ENCODE peak calls at places on chromosomes 1 and 21, in ten cellular contexts. I is HFFc6; Z is cardiac fibroblast; V is activated CD8-positive, alpha-beta T cell treated with anti-CD3 and anti-CD28 coated beads for 36 hours; U is DND-41; C is lower lobe of right lung; R is HFF-Myc; J is Calu3; O is kidney epithelial cell; K is AG09309. Y is an unnamed sample.

GRCh38 chr1:16618719-16619118 is 5.4 kb upstream of the NBPF1 start:
- DNase-seq in U (no peak), I (no peak), V (no peak), O (no peak), C (peak), K (no peak), R (no peak), Z (no peak), J (no peak), Y (peak)

GRCh38 chr21:38306833-38307232 is 50.0 kb downstream of the KCNJ15 start:
- DNase-seq in V (no peak), I (peak), Z (peak), O (no peak), J (no peak), U (no peak), C (no peak), R (peak), K (peak), Y (no peak)

GRCh38 chr1:15949453-15950245 is 26.3 kb downstream of the ZBTB17 start:
- DNase-seq in J (no peak), I (peak), V (peak), C (peak), R (peak), O (peak), Z (peak), U (no peak), K (peak), Y (peak)

GRCh38 chr1:156868341-156868740 is 7.7 kb downstream of the NTRK1 start:
- DNase-seq in I (no peak), V (no peak), U (no peak), C (no peak), J (no peak), O (no peak), Z (no peak), R (no peak), K (no peak), Y (no peak)

GRCh38 chr21:41897047-41897669 is 18.0 kb upstream of the PRDM15 start:
- DNase-seq in V (no peak), C (no peak), R (no peak), J (no peak), I (no peak), U (no peak), Z (no peak), O (no peak), K (no peak), Y (no peak)

GRCh38 chr1:39335278-39335677 is 130.8 kb downstream of the MACF1 start:
- DNase-seq in I (no peak), O (no peak), C (no peak), R (no peak), U (no peak), J (no peak), Z (no peak), V (no peak), K (no peak), Y (no peak)

GRCh38 chr21:30769724-30770431 is 14.7 kb upstream of the KRTAP21-1 start:
- DNase-seq in J (no peak), C (no peak), Z (no peak), V (no peak), U (no peak), I (no peak), K (no peak), R (no peak), O (no peak), Y (no peak)

GRCh38 chr1:160608057-160608456 is 28.8 kb upstream of the CD84 start:
- DNase-seq in O (no peak), K (no peak), R (no peak), I (no peak), V (no peak), C (no peak), Z (no peak), J (no peak), U (no peak), Y (no peak)

GRCh38 chr1:214331827-214332423 is 51.0 kb downstream of the SMYD2 start:
- DNase-seq in K (no peak), J (peak), C (no peak), Z (peak), U (peak), R (no peak), O (no peak), I (peak), V (peak), Y (peak)

GRCh38 chr21:20968391-20968790 is 29.8 kb upstream of the NCAM2 start:
- DNase-seq in V (no peak), C (no peak), J (no peak), R (no peak), U (no peak), I (no peak), O (no peak), Z (no peak), K (no peak), Y (no peak)

GRCh38 chr1:52665173-52666020 is 32.4 kb downstream of the SHISAL2A start:
- DNase-seq in C (no peak), U (no peak), K (no peak), O (no peak), Z (no peak), V (no peak), I (no peak), J (no peak), R (no peak), Y (no peak)

GRCh38 chr1:205293350-205294074 is 28.0 kb downstream of the NUAK2 start:
- DNase-seq in J (no peak), V (no peak), U (no peak), R (no peak), I (peak), Z (no peak), O (no peak), K (no peak), C (no peak), Y (no peak)

GRCh38 chr1:190179817-190180216 is 297.8 kb downstream of the BRINP3 start:
- DNase-seq in O (no peak), R (no peak), K (no peak), C (no peak), I (no peak), J (no peak), V (no peak), U (no peak), Z (peak), Y (no peak)

GRCh38 chr1:221308534-221309511 is 429.6 kb downstream of the HLX start:
- DNase-seq in K (no peak), C (no peak), J (no peak), Z (no peak), I (no peak), R (no peak), V (no peak), O (no peak), U (no peak), Y (no peak)

GRCh38 chr1:110152133-110152785 is 2.0 kb downstream of the SLC6A17 start:
- DNase-seq in O (no peak), K (no peak), V (no peak), I (peak), Z (no peak), U (no peak), C (no peak), R (peak), J (no peak), Y (no peak)

GRCh38 chr1:110153407-110153950 is 3.2 kb downstream of the SLC6A17 start:
- DNase-seq in O (no peak), I (no peak), C (no peak), J (no peak), R (no peak), K (no peak), Z (no peak), U (no peak), V (no peak), Y (no peak)

GRCh38 chr1:110151175-110151715 is 951 bp downstream of the SLC6A17 start:
- DNase-seq in C (no peak), U (no peak), K (no peak), J (no peak), I (no peak), Z (no peak), O (no peak), R (no peak), V (no peak), Y (no peak)

GRCh38 chr1:110150330-110151174 is at the start of gene SLC6A17:
- DNase-seq in C (no peak), Z (peak), O (no peak), R (no peak), J (peak), U (no peak), I (peak), K (no peak), V (peak), Y (peak)

GRCh38 chr1:110148961-110149360 is 1.3 kb upstream of the SLC6A17 start:
- DNase-seq in C (no peak), O (no peak), U (no peak), R (no peak), Z (no peak), K (no peak), J (peak), I (peak), V (no peak), Y (no peak)
- TF ChIP-seq CTCF in C (no peak), O (peak), U (peak), R (peak), Z (peak), K (peak), J (peak), I (peak), V (no peak), Y (no peak)

GRCh38 chr21:15729346-15729673 is 472 bp upstream of the USP25 start:
- DNase-seq in O (no peak), I (no peak), Z (no peak), C (no peak), J (no peak), K (no peak), R (no peak), U (no peak), V (no peak), Y (no peak)

GRCh38 chr21:15730484-15731242 is 881 bp downstream of the USP25 start:
- DNase-seq in R (no peak), V (no peak), K (no peak), U (peak), I (no peak), Z (no peak), J (no peak), O (no peak), C (no peak), Y (no peak)

GRCh38 chr21:15731243-15731613 is 1.4 kb downstream of the USP25 start:
- DNase-seq in Z (no peak), U (no peak), O (no peak), J (no peak), R (no peak), V (no peak), I (no peak), K (no peak), C (no peak), Y (no peak)

GRCh38 chr21:15728046-15728445 is 1.7 kb upstream of the USP25 start:
- DNase-seq in K (no peak), C (no peak), Z (no peak), J (no peak), R (no peak), U (no peak), I (no peak), V (no peak), O (no peak), Y (no peak)

DNA sequence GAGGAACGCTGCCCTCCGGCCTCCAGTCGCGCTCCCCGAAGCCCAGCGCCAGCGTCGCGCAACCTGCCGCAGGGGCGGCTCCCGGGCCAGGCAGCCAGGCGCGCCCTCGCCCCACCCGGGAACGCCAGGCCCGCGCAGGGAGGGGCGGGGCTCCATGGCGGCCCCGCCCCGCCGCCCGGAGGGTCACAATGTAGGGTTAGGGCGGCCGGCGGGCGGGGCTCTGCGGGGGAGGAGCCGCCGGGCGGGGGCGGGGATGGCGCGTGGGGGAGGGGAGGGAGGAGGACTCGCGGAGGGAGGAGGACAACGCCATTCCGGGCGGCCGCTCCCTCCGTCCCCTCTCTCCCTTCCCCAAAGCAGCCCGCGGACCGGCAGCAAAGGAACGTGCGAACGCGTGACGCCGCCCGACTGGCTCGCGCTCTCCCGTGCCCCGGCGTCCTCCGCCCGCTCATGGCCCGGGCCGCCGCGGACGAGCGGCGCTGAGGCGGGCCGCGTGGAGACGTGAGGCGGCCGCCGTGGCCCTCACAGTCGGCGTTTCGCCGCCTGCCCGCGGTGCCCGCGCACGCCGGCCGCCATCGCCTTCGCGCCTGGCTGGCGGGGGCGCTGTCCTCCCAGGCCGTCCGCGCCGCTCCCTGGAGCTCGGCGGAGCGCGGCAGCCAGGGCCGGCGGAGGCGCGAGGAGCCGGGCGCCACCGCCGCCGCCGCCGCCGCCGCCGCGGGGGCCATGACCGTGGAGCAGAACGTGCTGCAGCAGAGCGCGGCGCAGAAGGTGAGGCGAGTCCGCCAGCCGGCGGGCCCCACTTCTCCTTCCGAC is at the start of gene USP25:
- DNase-seq in J (peak), R (no peak), K (no peak), C (peak), Z (peak), I (peak), U (peak), O (no peak), V (peak), Y (peak)
- TF ChIP-seq CTCF in J (no peak), R (no peak), K (peak), C (peak), Z (no peak), I (no peak), U (peak), O (no peak), V (no peak), Y (no peak)

GRCh38 chr1:97192872-97193572 is 471.4 kb downstream of the PTBP2 start:
- DNase-seq in Z (peak), K (peak), J (peak), R (peak), C (no peak), O (peak), I (peak), U (no peak), V (no peak), Y (no peak)
- TF ChIP-seq CTCF in Z (peak), K (peak), J (no peak), R (no peak), C (no peak), O (peak), I (peak), U (no peak), V (no peak), Y (no peak)

DNA sequence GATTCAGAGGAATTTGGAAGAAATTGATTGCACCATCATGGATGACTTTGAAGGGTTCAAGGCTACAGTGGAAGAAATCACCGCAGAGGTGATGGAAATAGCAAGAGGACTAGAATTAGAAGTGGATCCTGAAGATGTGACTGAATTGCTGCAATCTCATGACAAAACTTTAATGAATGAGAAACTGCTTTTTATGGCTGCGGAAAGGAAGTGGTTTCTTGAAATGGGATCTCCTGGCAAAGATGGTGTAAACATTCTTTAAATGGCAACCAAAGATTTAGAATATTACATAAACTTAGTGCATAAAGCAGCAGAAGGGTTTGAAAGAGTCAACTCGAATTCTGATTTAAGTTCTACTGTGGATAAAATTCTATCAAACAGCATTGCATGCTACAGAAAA is 698.6 kb downstream of the PLA2G4A start:
- DNase-seq in R (no peak), C (no peak), V (no peak), Z (no peak), I (no peak), O (no peak), J (no peak), U (no peak), K (no peak), Y (no peak)
- TF ChIP-seq CTCF in R (no peak), C (no peak), V (no peak), Z (no peak), I (no peak), O (no peak), J (no peak), U (no peak), K (no peak), Y (no peak)

Y was measured in WTC11.